ENCODE peak calls at places on chromosomes 11 and 22, in ten cellular contexts. F, V, Q, A, N, X, H, Y, J and R are unnamed samples. For H3K4me1, the result is how much of the 10 kb centered on the place peaks cover.

GRCh38 chr11:131683131-131683530 is 312.7 kb downstream of the NTM start:
- DNase-seq in F (no peak), V (no peak), Q (no peak), A (no peak), N (no peak), X (no peak), H (no peak), Y (no peak), J (no peak), R (no peak)

GRCh38 chr11:118353084-118353710 is 6.2 kb upstream of the UBE4A start:
- DNase-seq in F (no peak), V (peak), Q (peak), A (peak), N (no peak), X (no peak), H (no peak), Y (peak), J (peak), R (peak)

GRCh38 chr11:117907276-117908110 is 21.7 kb downstream of the TMPRSS13 start:
- DNase-seq in F (peak), V (peak), Q (peak), A (peak), N (peak), X (peak), H (peak), Y (peak), J (peak), R (peak)

GRCh38 chr11:63783925-63784592 is 15.5 kb upstream of the ZFTA start:
- DNase-seq in F (no peak), V (no peak), Q (no peak), A (no peak), N (no peak), X (no peak), H (no peak), Y (no peak), J (no peak), R (no peak)

GRCh38 chr11:119315139-119316016 is 1.6 kb downstream of the MCAM start:
- DNase-seq in F (no peak), V (peak), Q (no peak), A (peak), N (no peak), X (peak), H (no peak), Y (peak), J (no peak), R (peak)

GRCh38 chr11:86446163-86446923 is 71.7 kb downstream of the CCDC81 start:
- DNase-seq in F (no peak), V (no peak), Q (no peak), A (no peak), N (no peak), X (no peak), H (no peak), Y (no peak), J (no peak), R (no peak)

GRCh38 chr22:30312053-30312452 is 14.7 kb downstream of the TBC1D10A start:
- DNase-seq in F (peak), V (no peak), Q (peak), A (peak), N (no peak), X (peak), H (peak), Y (peak), J (peak), R (no peak)

GRCh38 chr11:19466314-19466713 is 225.6 kb upstream of the E2F8 start:
- DNase-seq in F (no peak), V (no peak), Q (no peak), A (no peak), N (no peak), X (no peak), H (no peak), Y (no peak), J (no peak), R (no peak)

GRCh38 chr11:77144854-77145428 is 16.9 kb downstream of the MYO7A start:
- DNase-seq in F (no peak), V (no peak), Q (no peak), A (no peak), N (no peak), X (no peak), H (no peak), Y (no peak), J (no peak), R (no peak)

GRCh38 chr11:65355776-65356393 is 1.3 kb downstream of the TIGD3 start:
- DNase-seq in F (no peak), V (peak), Q (peak), A (peak), N (no peak), X (peak), H (no peak), Y (no peak), J (peak), R (no peak)

GRCh38 chr22:40819741-40820140 is 595 bp upstream of the SLC25A17 start:
- DNase-seq in F (no peak), V (peak), Q (peak), A (peak), N (no peak), X (no peak), H (no peak), Y (peak), J (peak), R (peak)

GRCh38 chr22:45777046-45777851 is 105.6 kb downstream of the ATXN10 start:
- DNase-seq in F (no peak), V (no peak), Q (peak), A (peak), N (peak), X (peak), H (no peak), Y (peak), J (no peak), R (peak)

GRCh38 chr11:105719073-105719846 is 109.4 kb downstream of the GRIA4 start:
- DNase-seq in F (peak), V (no peak), Q (peak), A (no peak), N (peak), X (peak), H (no peak), Y (peak), J (peak), R (no peak)

GRCh38 chr11:47139878-47140277 is 36.8 kb downstream of the ARFGAP2 start:
- DNase-seq in F (no peak), V (no peak), Q (no peak), A (no peak), N (no peak), X (no peak), H (no peak), Y (no peak), J (no peak), R (no peak)

GRCh38 chr11:110481523-110481922 is 51.8 kb downstream of the FDX1 start:
- DNase-seq in F (no peak), V (no peak), Q (no peak), A (no peak), N (no peak), X (no peak), H (no peak), Y (no peak), J (no peak), R (no peak)

GRCh38 chr11:75279273-75279672 is 38.7 kb downstream of the TPBGL start:
- DNase-seq in F (no peak), V (peak), Q (peak), A (no peak), N (no peak), X (no peak), H (no peak), Y (no peak), J (no peak), R (no peak)

GRCh38 chr11:95788921-95789505 is 569 bp downstream of the FAM76B start:
- DNase-seq in F (no peak), V (peak), Q (peak), A (peak), N (peak), X (peak), H (no peak), Y (peak), J (peak), R (peak)

GRCh38 chr11:71247551-71248250 is 4.7 kb downstream of the SHANK2 start:
- DNase-seq in F (no peak), V (peak), Q (no peak), A (no peak), N (no peak), X (no peak), H (no peak), Y (no peak), J (no peak), R (no peak)

GRCh38 chr11:134888821-134889220 is 476.8 kb upstream of the B3GAT1 start:
- DNase-seq in F (no peak), V (no peak), Q (no peak), A (no peak), N (no peak), X (no peak), H (no peak), Y (no peak), J (no peak), R (no peak)

GRCh38 chr22:37626144-37626543 is 13.3 kb upstream of the SH3BP1 start:
- DNase-seq in F (no peak), V (no peak), Q (peak), A (no peak), N (no peak), X (no peak), H (no peak), Y (no peak), J (peak), R (no peak)

GRCh38 chr22:17540481-17540880 is 22.8 kb upstream of the SLC25A18 start:
- DNase-seq in F (no peak), V (peak), Q (no peak), A (no peak), N (no peak), X (no peak), H (no peak), Y (no peak), J (no peak), R (no peak)

GRCh38 chr11:113160652-113161051 is 153.7 kb upstream of the TTC12 start:
- DNase-seq in F (no peak), V (no peak), Q (no peak), A (no peak), N (no peak), X (no peak), H (no peak), Y (no peak), J (no peak), R (no peak)

GRCh38 chr11:66151273-66151672 is 81.2 kb downstream of the PACS1 start:
- DNase-seq in F (no peak), V (no peak), Q (no peak), A (no peak), N (no peak), X (no peak), H (no peak), Y (no peak), J (no peak), R (peak)

GRCh38 chr22:30277547-30278344 is 11.1 kb upstream of the OSM start:
- DNase-seq in F (no peak), V (no peak), Q (peak), A (peak), N (no peak), X (peak), H (no peak), Y (peak), J (peak), R (no peak)

GRCh38 chr11:69921429-69922014 is 102.3 kb upstream of the FGF3 start:
- DNase-seq in F (no peak), V (no peak), Q (no peak), A (no peak), N (no peak), X (no peak), H (no peak), Y (no peak), J (no peak), R (no peak)

GRCh38 chr22:27461470-27461869 is 340.1 kb downstream of the MN1 start:
- DNase-seq in F (no peak), V (peak), Q (peak), A (peak), N (peak), X (peak), H (no peak), Y (peak), J (peak), R (no peak)

GRCh38 chr11:120335928-120336640 is at the start of gene ARHGEF12:
- DNase-seq in F (peak), V (peak), Q (peak), A (peak), N (peak), X (peak), H (no peak), Y (peak), J (peak), R (peak)

GRCh38 chr11:120336641-120337132 is 474 bp downstream of the ARHGEF12 start:
- DNase-seq in F (no peak), V (peak), Q (peak), A (peak), N (peak), X (no peak), H (no peak), Y (peak), J (peak), R (peak)

GRCh38 chr11:120334894-120335462 is 1.2 kb upstream of the ARHGEF12 start:
- DNase-seq in F (no peak), V (peak), Q (peak), A (peak), N (peak), X (peak), H (no peak), Y (peak), J (peak), R (peak)

GRCh38 chr11:120334332-120334731 is 1.9 kb upstream of the ARHGEF12 start:
- DNase-seq in F (no peak), V (no peak), Q (no peak), A (no peak), N (no peak), X (no peak), H (no peak), Y (no peak), J (no peak), R (no peak)

DNA sequence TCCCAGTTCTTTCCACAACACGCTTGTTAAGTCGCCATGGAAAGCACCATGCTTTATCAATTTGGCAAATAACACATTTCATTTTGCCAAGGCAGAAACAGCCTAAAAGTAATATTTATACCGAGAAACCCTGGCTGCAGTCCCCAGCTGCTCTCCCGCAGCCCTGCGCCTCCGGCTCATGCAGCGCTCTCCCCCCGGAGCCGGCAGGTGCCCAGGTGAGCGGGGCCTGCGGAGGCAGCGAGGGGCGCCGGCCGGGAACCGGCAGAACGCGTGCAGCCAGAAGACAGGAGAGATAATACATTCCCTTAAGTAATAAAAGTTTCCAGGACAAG is 651 bp upstream of the ARHGEF12 start:
- DNase-seq in F (no peak), V (peak), Q (peak), A (peak), N (peak), X (no peak), H (no peak), Y (peak), J (no peak), R (peak)
- H3K4me1 ChIP-seq in F (half or more), V (under half), Q (under half), A (half or more), N (half or more), X (half or more), H (half or more), Y (half or more), J (under half), R (under half)

GRCh38 chr11:67367014-67367835 is 6.2 kb downstream of the CLCF1 start:
- DNase-seq in F (no peak), V (no peak), Q (no peak), A (peak), N (no peak), X (no peak), H (no peak), Y (no peak), J (peak), R (no peak)
- H3K4me2 ChIP-seq in F (no peak), V (no peak), Q (peak), A (peak), N (peak), X (peak), H (no peak), Y (no peak), J (peak), R (no peak)

GRCh38 chr22:33240901-33241300 is 182.7 kb upstream of the SYN3 start:
- DNase-seq in F (no peak), V (no peak), Q (no peak), A (peak), N (no peak), X (peak), H (no peak), Y (no peak), J (no peak), R (no peak)

GRCh38 chr22:33247758-33248157 is 189.6 kb upstream of the SYN3 start:
- DNase-seq in F (no peak), V (no peak), Q (no peak), A (peak), N (no peak), X (peak), H (no peak), Y (no peak), J (no peak), R (no peak)

DNA sequence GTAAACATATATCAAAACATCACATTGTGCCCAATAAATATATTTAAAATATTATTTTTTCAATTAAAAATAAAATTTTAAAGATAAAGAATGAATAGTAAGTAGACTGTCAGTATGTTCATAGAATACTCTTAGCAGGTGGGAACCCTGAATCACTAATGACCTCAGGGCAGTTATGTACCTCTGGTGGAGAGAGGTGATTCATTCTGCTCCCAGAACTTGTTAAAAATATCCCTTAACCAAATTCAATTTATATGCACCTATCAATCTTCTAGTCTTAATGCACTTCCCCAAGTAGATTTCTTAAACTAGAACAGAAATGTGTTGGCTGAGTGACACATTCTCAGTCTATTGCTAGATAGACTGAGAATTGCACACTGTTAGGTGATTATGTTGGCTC is 183.9 kb upstream of the SYN3 start:
- DNase-seq in F (no peak), V (no peak), Q (no peak), A (no peak), N (no peak), X (peak), H (peak), Y (no peak), J (no peak), R (no peak)
- H3K4me1 ChIP-seq in F (under half), V (under half), Q (under half), A (under half), N (under half), X (under half), H (under half), Y (under half), J (under half), R (under half)

DNA sequence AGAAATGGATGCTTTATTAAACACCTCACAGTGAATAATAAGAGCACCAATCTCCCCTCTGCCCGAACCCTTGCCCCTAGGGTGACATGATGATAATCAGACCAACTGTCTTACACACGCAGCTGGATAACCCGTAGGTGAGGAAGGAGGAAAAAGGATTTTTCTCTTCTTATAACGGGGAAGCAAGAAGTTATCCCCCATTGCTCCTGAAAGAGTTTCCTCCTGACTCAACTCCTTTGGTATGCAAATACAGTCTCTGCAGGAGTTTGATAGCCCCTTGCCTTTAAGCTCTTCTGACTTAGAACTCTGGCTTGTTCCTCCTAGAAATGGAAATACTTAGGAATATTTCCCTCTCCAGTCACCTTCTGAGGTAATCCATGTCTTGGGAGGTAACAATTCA is 455.8 kb downstream of the TMEM135 start:
- DNase-seq in F (no peak), V (peak), Q (peak), A (peak), N (no peak), X (no peak), H (no peak), Y (no peak), J (no peak), R (no peak)
- H3K4me2 ChIP-seq in F (no peak), V (peak), Q (no peak), A (no peak), N (no peak), X (no peak), H (no peak), Y (no peak), J (no peak), R (no peak)